ENCODE peak calls at places on chromosomes 13 and 19, in four cellular contexts. One of them, this sample, is unnamed.

GRCh38 chr13:43664700-43665191 is 122.0 kb downstream of the ENOX1 start:
- DNase-seq in activated T-helper 1 cell treated with Interleukin-2 at 50 U/mL for 16 hours: no peak
- DNase-seq in endothelial cell: no peak
- DNase-seq in cerebellum: no peak
- DNase-seq in this sample: no peak

GRCh38 chr19:1568320-1569019 is at the start of gene MEX3D:
- DNase-seq in activated T-helper 1 cell treated with Interleukin-2 at 50 U/mL for 16 hours: peak
- DNase-seq in endothelial cell: peak
- DNase-seq in cerebellum: peak
- DNase-seq in this sample: peak

GRCh38 chr19:1269065-1269477 is at the start of gene CIRBP:
- DNase-seq in activated T-helper 1 cell treated with Interleukin-2 at 50 U/mL for 16 hours: peak
- DNase-seq in endothelial cell: peak
- DNase-seq in cerebellum: peak
- DNase-seq in this sample: peak

GRCh38 chr19:8148410-8149231 is 771 bp downstream of the FBN3 start:
- DNase-seq in activated T-helper 1 cell treated with Interleukin-2 at 50 U/mL for 16 hours: no peak
- DNase-seq in endothelial cell: peak
- DNase-seq in cerebellum: no peak
- DNase-seq in this sample: no peak

GRCh38 chr19:2578391-2578826 is 102.5 kb downstream of the GADD45B start:
- DNase-seq in activated T-helper 1 cell treated with Interleukin-2 at 50 U/mL for 16 hours: no peak
- DNase-seq in endothelial cell: no peak
- DNase-seq in cerebellum: no peak
- DNase-seq in this sample: no peak

GRCh38 chr19:903266-903797 is 9.7 kb downstream of the R3HDM4 start:
- DNase-seq in activated T-helper 1 cell treated with Interleukin-2 at 50 U/mL for 16 hours: no peak
- DNase-seq in endothelial cell: no peak
- DNase-seq in cerebellum: no peak
- DNase-seq in this sample: no peak

GRCh38 chr13:100724568-100724967 is 50.0 kb upstream of the TMTC4 start:
- DNase-seq in activated T-helper 1 cell treated with Interleukin-2 at 50 U/mL for 16 hours: no peak
- DNase-seq in endothelial cell: no peak
- DNase-seq in cerebellum: no peak
- DNase-seq in this sample: no peak

GRCh38 chr13:110138009-110138699 is 168.8 kb downstream of the COL4A1 start:
- DNase-seq in activated T-helper 1 cell treated with Interleukin-2 at 50 U/mL for 16 hours: peak
- DNase-seq in endothelial cell: peak
- DNase-seq in cerebellum: peak
- DNase-seq in this sample: peak

GRCh38 chr19:48695743-48696352 is at the start of gene FUT2:
- DNase-seq in activated T-helper 1 cell treated with Interleukin-2 at 50 U/mL for 16 hours: no peak
- DNase-seq in endothelial cell: no peak
- DNase-seq in cerebellum: peak
- DNase-seq in this sample: no peak

GRCh38 chr19:9362905-9363304 is at the start of gene ZNF177:
- DNase-seq in activated T-helper 1 cell treated with Interleukin-2 at 50 U/mL for 16 hours: no peak
- DNase-seq in endothelial cell: no peak
- DNase-seq in cerebellum: no peak
- DNase-seq in this sample: no peak

GRCh38 chr19:3132971-3133792 is 2.7 kb upstream of the GNA15 start:
- DNase-seq in activated T-helper 1 cell treated with Interleukin-2 at 50 U/mL for 16 hours: peak
- DNase-seq in endothelial cell: no peak
- DNase-seq in cerebellum: peak
- DNase-seq in this sample: peak

GRCh38 chr13:48483589-48483988 is 49.3 kb downstream of the RCBTB2 start:
- DNase-seq in activated T-helper 1 cell treated with Interleukin-2 at 50 U/mL for 16 hours: no peak
- DNase-seq in endothelial cell: no peak
- DNase-seq in cerebellum: no peak
- DNase-seq in this sample: no peak

GRCh38 chr13:99859178-99860177 is 112.1 kb downstream of the ZIC5 start:
- DNase-seq in activated T-helper 1 cell treated with Interleukin-2 at 50 U/mL for 16 hours: no peak
- DNase-seq in endothelial cell: no peak
- DNase-seq in cerebellum: peak
- DNase-seq in this sample: peak

GRCh38 chr19:18590273-18591272 is 2.0 kb downstream of the REX1BD start:
- DNase-seq in activated T-helper 1 cell treated with Interleukin-2 at 50 U/mL for 16 hours: no peak
- DNase-seq in endothelial cell: peak
- DNase-seq in cerebellum: peak
- DNase-seq in this sample: no peak

GRCh38 chr13:113367771-113368170 is 3.8 kb upstream of the GRTP1 start:
- DNase-seq in activated T-helper 1 cell treated with Interleukin-2 at 50 U/mL for 16 hours: no peak
- DNase-seq in endothelial cell: no peak
- DNase-seq in cerebellum: no peak
- DNase-seq in this sample: no peak

GRCh38 chr19:33613601-33614000 is 8.2 kb upstream of the CHST8 start:
- DNase-seq in activated T-helper 1 cell treated with Interleukin-2 at 50 U/mL for 16 hours: no peak
- DNase-seq in endothelial cell: no peak
- DNase-seq in cerebellum: no peak
- DNase-seq in this sample: no peak

GRCh38 chr19:992670-993055 is 7.6 kb upstream of the GRIN3B start:
- DNase-seq in activated T-helper 1 cell treated with Interleukin-2 at 50 U/mL for 16 hours: no peak
- DNase-seq in endothelial cell: no peak
- DNase-seq in cerebellum: no peak
- DNase-seq in this sample: no peak

GRCh38 chr13:27920677-27921420 is 1.0 kb downstream of the PDX1 start:
- DNase-seq in activated T-helper 1 cell treated with Interleukin-2 at 50 U/mL for 16 hours: no peak
- DNase-seq in endothelial cell: peak
- DNase-seq in cerebellum: no peak
- DNase-seq in this sample: no peak

GRCh38 chr13:89465366-89465765 is 1794.2 kb downstream of the SLITRK5 start:
- DNase-seq in activated T-helper 1 cell treated with Interleukin-2 at 50 U/mL for 16 hours: no peak
- DNase-seq in endothelial cell: no peak
- DNase-seq in cerebellum: no peak
- DNase-seq in this sample: no peak